ENCODE peak calls at places on chromosomes 12 and 14, in ten cellular contexts. One of them, this sample, is unnamed.

GRCh38 chr14:76201162-76201561 is 49.4 kb downstream of the GPATCH2L start:
- DNase-seq in H9: no peak
- DNase-seq in fibroblast of pulmonary artery: peak
- DNase-seq in CD4-positive, alpha-beta T cell: no peak
- DNase-seq in psoas muscle: no peak
- DNase-seq in cardiac fibroblast: peak
- DNase-seq in progenitor cell of endocrine pancreas: no peak
- DNase-seq in GM12865: no peak
- DNase-seq in glutamatergic neuron: no peak
- DNase-seq in suprapubic skin: no peak
- DNase-seq in this sample: no peak

GRCh38 chr14:92644166-92644565 is 104.3 kb downstream of the LGMN start:
- DNase-seq in progenitor cell of endocrine pancreas: no peak
- DNase-seq in glutamatergic neuron: no peak
- DNase-seq in fibroblast of pulmonary artery: peak
- DNase-seq in GM12865: no peak
- DNase-seq in psoas muscle: no peak
- DNase-seq in H9: no peak
- DNase-seq in CD4-positive, alpha-beta T cell: no peak
- DNase-seq in suprapubic skin: no peak
- DNase-seq in cardiac fibroblast: peak
- DNase-seq in this sample: no peak

GRCh38 chr14:73785834-73786631 is 65.6 kb upstream of the PTGR2 start:
- DNase-seq in glutamatergic neuron: peak
- DNase-seq in fibroblast of pulmonary artery: peak
- DNase-seq in cardiac fibroblast: peak
- DNase-seq in H9: peak
- DNase-seq in GM12865: peak
- DNase-seq in suprapubic skin: peak
- DNase-seq in psoas muscle: peak
- DNase-seq in CD4-positive, alpha-beta T cell: peak
- DNase-seq in progenitor cell of endocrine pancreas: peak
- DNase-seq in this sample: peak

GRCh38 chr12:46667547-46667946 is 158.2 kb downstream of the SLC38A4 start:
- DNase-seq in psoas muscle: no peak
- DNase-seq in GM12865: no peak
- DNase-seq in cardiac fibroblast: peak
- DNase-seq in suprapubic skin: no peak
- DNase-seq in CD4-positive, alpha-beta T cell: no peak
- DNase-seq in progenitor cell of endocrine pancreas: no peak
- DNase-seq in fibroblast of pulmonary artery: peak
- DNase-seq in glutamatergic neuron: no peak
- DNase-seq in H9: no peak
- DNase-seq in this sample: no peak

GRCh38 chr12:64088431-64089349 is 133.4 kb downstream of the KICS2 start:
- DNase-seq in glutamatergic neuron: no peak
- DNase-seq in suprapubic skin: peak
- DNase-seq in CD4-positive, alpha-beta T cell: no peak
- DNase-seq in fibroblast of pulmonary artery: peak
- DNase-seq in H9: peak
- DNase-seq in GM12865: peak
- DNase-seq in progenitor cell of endocrine pancreas: no peak
- DNase-seq in cardiac fibroblast: peak
- DNase-seq in psoas muscle: no peak
- DNase-seq in this sample: no peak

GRCh38 chr12:116539361-116539771 is 19.8 kb upstream of the MAP1LC3B2 start:
- DNase-seq in fibroblast of pulmonary artery: peak
- DNase-seq in psoas muscle: no peak
- DNase-seq in H9: no peak
- DNase-seq in GM12865: no peak
- DNase-seq in cardiac fibroblast: peak
- DNase-seq in suprapubic skin: no peak
- DNase-seq in progenitor cell of endocrine pancreas: no peak
- DNase-seq in CD4-positive, alpha-beta T cell: no peak
- DNase-seq in glutamatergic neuron: no peak
- DNase-seq in this sample: no peak

GRCh38 chr14:81272322-81272721 is 51.6 kb upstream of the GTF2A1 start:
- DNase-seq in psoas muscle: no peak
- DNase-seq in fibroblast of pulmonary artery: no peak
- DNase-seq in cardiac fibroblast: no peak
- DNase-seq in GM12865: no peak
- DNase-seq in CD4-positive, alpha-beta T cell: no peak
- DNase-seq in progenitor cell of endocrine pancreas: no peak
- DNase-seq in suprapubic skin: no peak
- DNase-seq in H9: no peak
- DNase-seq in glutamatergic neuron: no peak
- DNase-seq in this sample: no peak

GRCh38 chr12:95470300-95470699 is 3.7 kb upstream of the METAP2 start:
- DNase-seq in glutamatergic neuron: no peak
- DNase-seq in H9: no peak
- DNase-seq in fibroblast of pulmonary artery: no peak
- DNase-seq in GM12865: no peak
- DNase-seq in psoas muscle: no peak
- DNase-seq in progenitor cell of endocrine pancreas: no peak
- DNase-seq in CD4-positive, alpha-beta T cell: no peak
- DNase-seq in suprapubic skin: no peak
- DNase-seq in cardiac fibroblast: no peak
- DNase-seq in this sample: no peak

GRCh38 chr12:47023311-47023710 is 56.1 kb upstream of the PCED1B start:
- DNase-seq in GM12865: no peak
- DNase-seq in fibroblast of pulmonary artery: no peak
- DNase-seq in CD4-positive, alpha-beta T cell: no peak
- DNase-seq in progenitor cell of endocrine pancreas: no peak
- DNase-seq in psoas muscle: no peak
- DNase-seq in glutamatergic neuron: no peak
- DNase-seq in cardiac fibroblast: no peak
- DNase-seq in suprapubic skin: no peak
- DNase-seq in H9: no peak
- DNase-seq in this sample: no peak

GRCh38 chr12:91377456-91377855 is 194.8 kb upstream of the DCN start:
- DNase-seq in cardiac fibroblast: no peak
- DNase-seq in progenitor cell of endocrine pancreas: no peak
- DNase-seq in psoas muscle: no peak
- DNase-seq in GM12865: no peak
- DNase-seq in suprapubic skin: no peak
- DNase-seq in fibroblast of pulmonary artery: no peak
- DNase-seq in CD4-positive, alpha-beta T cell: no peak
- DNase-seq in H9: no peak
- DNase-seq in glutamatergic neuron: no peak
- DNase-seq in this sample: no peak

GRCh38 chr12:56261503-56262230 is 3.5 kb upstream of the ANKRD52 start:
- DNase-seq in psoas muscle: peak
- DNase-seq in H9: no peak
- DNase-seq in fibroblast of pulmonary artery: peak
- DNase-seq in GM12865: no peak
- DNase-seq in suprapubic skin: no peak
- DNase-seq in glutamatergic neuron: no peak
- DNase-seq in progenitor cell of endocrine pancreas: no peak
- DNase-seq in cardiac fibroblast: peak
- DNase-seq in CD4-positive, alpha-beta T cell: no peak
- DNase-seq in this sample: no peak

GRCh38 chr12:98646165-98646764 is 1.2 kb downstream of the APAF1 start:
- DNase-seq in fibroblast of pulmonary artery: peak
- DNase-seq in cardiac fibroblast: peak
- DNase-seq in suprapubic skin: no peak
- DNase-seq in psoas muscle: no peak
- DNase-seq in CD4-positive, alpha-beta T cell: no peak
- DNase-seq in H9: no peak
- DNase-seq in GM12865: peak
- DNase-seq in progenitor cell of endocrine pancreas: no peak
- DNase-seq in glutamatergic neuron: no peak
- DNase-seq in this sample: no peak

GRCh38 chr12:114916124-114916523 is 232.1 kb upstream of the TBX3 start:
- DNase-seq in psoas muscle: no peak
- DNase-seq in cardiac fibroblast: peak
- DNase-seq in glutamatergic neuron: no peak
- DNase-seq in CD4-positive, alpha-beta T cell: no peak
- DNase-seq in GM12865: no peak
- DNase-seq in H9: no peak
- DNase-seq in progenitor cell of endocrine pancreas: no peak
- DNase-seq in suprapubic skin: no peak
- DNase-seq in fibroblast of pulmonary artery: peak
- DNase-seq in this sample: no peak

GRCh38 chr12:11969437-11970154 is 101.1 kb upstream of the BCL2L14 start:
- DNase-seq in H9: no peak
- DNase-seq in CD4-positive, alpha-beta T cell: no peak
- DNase-seq in suprapubic skin: no peak
- DNase-seq in fibroblast of pulmonary artery: no peak
- DNase-seq in GM12865: peak
- DNase-seq in cardiac fibroblast: no peak
- DNase-seq in glutamatergic neuron: no peak
- DNase-seq in psoas muscle: no peak
- DNase-seq in progenitor cell of endocrine pancreas: no peak
- DNase-seq in this sample: no peak

GRCh38 chr12:107326237-107326636 is 232.9 kb upstream of the CRY1 start:
- DNase-seq in H9: no peak
- DNase-seq in cardiac fibroblast: no peak
- DNase-seq in glutamatergic neuron: no peak
- DNase-seq in GM12865: no peak
- DNase-seq in suprapubic skin: no peak
- DNase-seq in psoas muscle: no peak
- DNase-seq in progenitor cell of endocrine pancreas: no peak
- DNase-seq in CD4-positive, alpha-beta T cell: no peak
- DNase-seq in fibroblast of pulmonary artery: no peak
- DNase-seq in this sample: no peak
- TF ChIP-seq CTCF in H9: no peak
- TF ChIP-seq CTCF in cardiac fibroblast: no peak
- TF ChIP-seq CTCF in glutamatergic neuron: no peak
- TF ChIP-seq CTCF in GM12865: no peak
- TF ChIP-seq CTCF in suprapubic skin: no peak
- TF ChIP-seq CTCF in psoas muscle: no peak
- TF ChIP-seq CTCF in progenitor cell of endocrine pancreas: no peak
- TF ChIP-seq CTCF in CD4-positive, alpha-beta T cell: no peak
- TF ChIP-seq CTCF in fibroblast of pulmonary artery: no peak
- TF ChIP-seq CTCF in this sample: no peak

GRCh38 chr12:110345176-110345651 is 58.3 kb downstream of the ANAPC7 start:
- DNase-seq in H9: no peak
- DNase-seq in CD4-positive, alpha-beta T cell: no peak
- DNase-seq in cardiac fibroblast: no peak
- DNase-seq in suprapubic skin: peak
- DNase-seq in fibroblast of pulmonary artery: no peak
- DNase-seq in GM12865: no peak
- DNase-seq in glutamatergic neuron: no peak
- DNase-seq in psoas muscle: no peak
- DNase-seq in progenitor cell of endocrine pancreas: no peak
- DNase-seq in this sample: no peak
- TF ChIP-seq CTCF in H9: no peak
- TF ChIP-seq CTCF in CD4-positive, alpha-beta T cell: no peak
- TF ChIP-seq CTCF in cardiac fibroblast: no peak
- TF ChIP-seq CTCF in suprapubic skin: no peak
- TF ChIP-seq CTCF in fibroblast of pulmonary artery: no peak
- TF ChIP-seq CTCF in GM12865: no peak
- TF ChIP-seq CTCF in glutamatergic neuron: no peak
- TF ChIP-seq CTCF in psoas muscle: no peak
- TF ChIP-seq CTCF in progenitor cell of endocrine pancreas: no peak
- TF ChIP-seq CTCF in this sample: no peak

DNA sequence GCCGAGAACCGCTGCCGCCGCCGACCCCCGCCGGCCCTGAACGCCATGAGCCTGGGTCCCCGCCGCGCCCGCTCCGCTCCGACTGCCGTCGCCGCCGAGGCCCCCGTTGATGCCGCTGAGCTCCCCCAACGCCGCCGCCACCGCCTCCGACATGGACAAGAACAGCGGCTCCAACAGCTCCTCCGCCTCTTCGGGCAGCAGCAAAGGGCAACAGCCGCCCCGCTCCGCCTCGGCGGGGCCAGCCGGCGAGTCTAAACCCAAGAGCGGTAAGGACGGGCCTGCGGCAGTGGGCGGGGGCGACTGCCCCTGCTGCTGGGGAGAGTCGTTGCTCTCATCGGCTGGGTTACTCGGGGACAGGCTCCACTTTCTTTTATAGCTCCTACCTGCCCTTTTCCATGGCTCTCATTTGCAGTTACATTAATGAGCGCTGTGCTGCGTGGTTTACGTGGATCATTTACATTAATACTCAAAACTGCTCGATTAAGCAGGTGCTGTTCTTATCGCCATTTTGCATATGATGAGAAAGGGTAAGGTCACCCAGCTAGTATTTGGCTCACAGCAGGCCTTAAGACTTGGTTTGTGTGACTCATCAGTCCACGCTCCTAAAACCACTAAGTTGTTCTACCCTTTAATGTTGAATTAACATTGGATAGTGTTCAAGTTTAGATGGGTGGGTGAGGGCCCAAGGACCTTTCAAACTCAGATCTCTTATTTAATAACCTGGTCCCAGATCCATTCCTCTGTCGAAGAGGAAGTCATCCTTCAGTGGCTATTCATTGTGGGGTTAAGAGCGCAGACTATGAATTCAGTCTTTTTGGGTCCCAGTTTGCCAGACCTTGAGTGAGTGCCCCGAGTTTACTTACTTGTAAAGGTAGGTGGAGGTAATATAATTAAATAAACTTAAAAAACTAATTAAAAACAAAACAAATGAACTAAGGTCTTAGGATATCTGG is 823 bp downstream of the RNF10 start:
- DNase-seq in psoas muscle: peak
- DNase-seq in cardiac fibroblast: peak
- DNase-seq in glutamatergic neuron: peak
- DNase-seq in GM12865: peak
- DNase-seq in CD4-positive, alpha-beta T cell: peak
- DNase-seq in fibroblast of pulmonary artery: peak
- DNase-seq in suprapubic skin: peak
- DNase-seq in progenitor cell of endocrine pancreas: peak
- DNase-seq in H9: peak
- DNase-seq in this sample: no peak
- TF ChIP-seq CTCF in psoas muscle: peak
- TF ChIP-seq CTCF in cardiac fibroblast: no peak
- TF ChIP-seq CTCF in glutamatergic neuron: no peak
- TF ChIP-seq CTCF in GM12865: no peak
- TF ChIP-seq CTCF in CD4-positive, alpha-beta T cell: no peak
- TF ChIP-seq CTCF in fibroblast of pulmonary artery: no peak
- TF ChIP-seq CTCF in suprapubic skin: no peak
- TF ChIP-seq CTCF in progenitor cell of endocrine pancreas: peak
- TF ChIP-seq CTCF in H9: peak
- TF ChIP-seq CTCF in this sample: no peak

DNA sequence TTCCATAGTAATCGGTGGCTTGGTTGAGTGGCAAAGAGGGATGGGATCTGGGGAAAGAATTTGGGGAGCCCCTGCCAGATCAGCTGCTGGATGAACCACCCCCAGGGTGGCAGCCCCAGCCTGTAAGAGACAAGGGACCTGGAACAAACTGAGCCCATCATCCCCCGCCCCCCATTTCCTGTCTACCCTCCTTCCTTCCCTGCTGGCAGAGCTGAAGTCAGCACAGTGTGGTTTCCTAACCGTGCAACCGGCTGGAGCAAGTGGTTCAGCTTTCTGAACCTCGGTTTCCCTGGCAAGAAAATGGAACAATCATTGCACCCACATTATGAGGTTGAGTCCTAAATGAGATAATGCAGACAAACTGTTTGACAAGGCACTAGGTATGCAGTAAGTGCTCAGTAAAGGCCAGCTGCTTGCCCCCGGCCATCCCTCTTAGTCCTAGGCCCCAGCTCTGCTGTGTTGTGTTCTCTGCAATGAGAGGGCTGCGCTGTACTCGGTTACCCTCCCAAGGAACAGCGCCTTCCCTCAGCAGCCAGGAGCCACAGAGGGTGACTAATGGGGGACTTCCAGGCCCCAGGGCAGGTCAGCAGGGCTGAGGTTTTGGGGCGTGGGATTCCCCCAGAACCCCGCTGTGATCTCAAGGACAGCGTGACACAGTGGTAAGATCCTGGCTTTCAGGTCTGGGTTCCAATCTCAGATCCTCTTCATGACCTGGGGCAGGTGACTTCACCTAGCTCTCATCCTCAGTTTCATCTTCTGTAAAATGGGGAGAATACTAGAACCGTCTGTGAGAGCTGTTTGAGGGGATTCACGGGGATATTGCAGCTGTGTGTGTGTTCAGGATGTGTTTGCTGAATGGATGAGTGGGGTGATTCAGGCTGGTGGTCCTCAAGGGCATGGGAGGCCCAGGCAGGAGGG is 16.5 kb downstream of the SELPLG start:
- DNase-seq in suprapubic skin: no peak
- DNase-seq in progenitor cell of endocrine pancreas: no peak
- DNase-seq in H9: no peak
- DNase-seq in psoas muscle: no peak
- DNase-seq in GM12865: peak
- DNase-seq in CD4-positive, alpha-beta T cell: peak
- DNase-seq in cardiac fibroblast: peak
- DNase-seq in glutamatergic neuron: no peak
- DNase-seq in fibroblast of pulmonary artery: no peak
- DNase-seq in this sample: peak
- TF ChIP-seq CTCF in suprapubic skin: no peak
- TF ChIP-seq CTCF in progenitor cell of endocrine pancreas: no peak
- TF ChIP-seq CTCF in H9: no peak
- TF ChIP-seq CTCF in psoas muscle: no peak
- TF ChIP-seq CTCF in GM12865: no peak
- TF ChIP-seq CTCF in CD4-positive, alpha-beta T cell: no peak
- TF ChIP-seq CTCF in cardiac fibroblast: no peak
- TF ChIP-seq CTCF in glutamatergic neuron: no peak
- TF ChIP-seq CTCF in fibroblast of pulmonary artery: no peak
- TF ChIP-seq CTCF in this sample: no peak